ENCODE peak calls at places on chromosomes 11 and 22, in six cellular contexts. H, G, B, V, F and L are unnamed samples.

GRCh38 chr11:36399236-36399635 is 103.1 kb downstream of the PRR5L start:
- DNase-seq in F (no peak), V (no peak), G (no peak), H (no peak), B (no peak), L (no peak)

GRCh38 chr11:109040303-109040702 is 375.4 kb downstream of the DDX10 start:
- DNase-seq in H (no peak), F (no peak), G (no peak), V (no peak), B (no peak), L (no peak)

GRCh38 chr22:45446216-45446615 is 32.7 kb downstream of the RIBC2 start:
- DNase-seq in B (no peak), V (no peak), G (no peak), F (no peak), H (no peak), L (no peak)

GRCh38 chr11:48003926-48004325 is 23.6 kb downstream of the PTPRJ start:
- DNase-seq in V (no peak), B (no peak), F (no peak), H (no peak), G (no peak), L (no peak)

GRCh38 chr22:30079952-30080533 is at the start of gene HORMAD2:
- DNase-seq in B (peak; percentile 68), F (no peak), G (no peak), H (no peak), V (peak; percentile 58), L (no peak)

GRCh38 chr11:45857834-45858492 is 10.7 kb downstream of the CRY2 start:
- DNase-seq in B (peak; percentile 95), F (no peak), G (no peak), H (peak; percentile 87), V (peak; percentile 57), L (no peak)

GRCh38 chr11:120494595-120494994 is 17.0 kb upstream of the GRIK4 start:
- DNase-seq in V (no peak), F (no peak), B (no peak), G (no peak), H (no peak), L (no peak)

GRCh38 chr22:49457146-49457545 is 370.5 kb downstream of the BRD1 start:
- DNase-seq in F (peak; percentile 35), G (no peak), B (no peak), H (no peak), V (no peak), L (no peak)

GRCh38 chr11:1077417-1078119 is 2.9 kb downstream of the MUC2 start:
- DNase-seq in H (no peak), G (no peak), F (peak; percentile 55), B (no peak), V (no peak), L (peak; percentile 6)

GRCh38 chr11:9109858-9110731 is 18.7 kb upstream of the SCUBE2 start:
- DNase-seq in B (peak; percentile 20), V (no peak), F (no peak), H (no peak), G (no peak), L (no peak)

GRCh38 chr11:1139441-1140066 is 18.2 kb upstream of the MUC5AC start:
- DNase-seq in V (no peak), F (no peak), G (no peak), H (no peak), B (peak; percentile 40), L (no peak)

GRCh38 chr11:86574493-86575207 is 97.8 kb downstream of the ME3 start:
- DNase-seq in G (no peak), F (no peak), V (no peak), H (peak; percentile 59), B (no peak), L (no peak)

GRCh38 chr22:45754822-45755221 is 83.2 kb downstream of the ATXN10 start:
- DNase-seq in G (no peak), H (no peak), V (no peak), B (no peak), F (no peak), L (no peak)

GRCh38 chr11:16178273-16178672 is 178.1 kb downstream of the SOX6 start:
- DNase-seq in H (no peak), F (no peak), V (no peak), G (no peak), B (no peak), L (no peak)

GRCh38 chr22:39263626-39264025 is 18.8 kb upstream of the PDGFB start:
- DNase-seq in B (no peak), G (no peak), V (no peak), H (no peak), F (no peak), L (no peak)

GRCh38 chr11:130839950-130840666 is 76.2 kb downstream of the SNX19 start:
- DNase-seq in G (no peak), V (no peak), B (no peak), F (peak; percentile 74), H (no peak), L (no peak)

GRCh38 chr22:49602481-49602880 is 225.2 kb downstream of the BRD1 start:
- DNase-seq in G (no peak), F (peak; percentile 29), V (no peak), H (no peak), B (no peak), L (no peak)

GRCh38 chr11:130124096-130124495 is 35.5 kb upstream of the ST14 start:
- DNase-seq in F (peak; percentile 90), G (no peak), V (peak; percentile 41), B (peak; percentile 96), H (peak; percentile 52), L (no peak)

GRCh38 chr11:18994860-18995259 is 55.6 kb upstream of the MRGPRX1 start:
- DNase-seq in B (no peak), F (no peak), G (no peak), H (no peak), V (no peak), L (no peak)

GRCh38 chr11:121497176-121497995 is 44.6 kb upstream of the SORL1-AS1 start:
- DNase-seq in V (no peak), G (no peak), B (no peak), H (no peak), F (no peak), L (no peak)

GRCh38 chr11:44842219-44842618 is 108.5 kb downstream of the TP53I11 start:
- DNase-seq in V (no peak), B (peak; percentile 92), F (no peak), G (no peak), H (no peak), L (no peak)

GRCh38 chr11:47928426-47928825 is 51.9 kb upstream of the PTPRJ start:
- DNase-seq in G (no peak), F (no peak), B (peak; percentile 38), H (no peak), V (no peak), L (no peak)

GRCh38 chr11:439315-440064 is 2.3 kb downstream of the ANO9 start:
- DNase-seq in G (no peak), F (no peak), B (no peak), H (no peak), V (no peak), L (no peak)

GRCh38 chr11:9771126-9771624 is 107.3 kb downstream of the SWAP70 start:
- DNase-seq in F (no peak), B (no peak), G (no peak), V (no peak), H (no peak), L (no peak)

GRCh38 chr11:26025680-26026079 is 306.2 kb upstream of the ANO3 start:
- DNase-seq in G (no peak), H (no peak), F (no peak), B (peak; percentile 17), V (no peak), L (no peak)

GRCh38 chr11:86748296-86748695 is 52.0 kb upstream of the PRSS23 start:
- DNase-seq in G (no peak), H (no peak), V (no peak), F (no peak), B (peak; percentile 69), L (no peak)